ENCODE peak calls at places on chromosomes 3 and 15, in four cellular contexts. C is globus pallidus, U is AG09319, Q is B cell. X is an unnamed sample.

GRCh38 chr3:41095702-41096101 is 103.6 kb upstream of the CTNNB1 start:
- DNase-seq in C (no peak), U (no peak), Q (no peak), X (no peak)

GRCh38 chr15:43484455-43484854 is 8.5 kb downstream of the TP53BP1 start:
- DNase-seq in C (no peak), U (no peak), Q (no peak), X (no peak)

GRCh38 chr15:59885832-59886231 is 118.3 kb upstream of the FOXB1 start:
- DNase-seq in C (peak), U (no peak), Q (no peak), X (no peak)

GRCh38 chr15:39145854-39146253 is 435.0 kb upstream of the THBS1 start:
- DNase-seq in C (no peak), U (no peak), Q (no peak), X (no peak)

GRCh38 chr3:134650431-134651346 is at the start of gene KY:
- DNase-seq in C (peak), U (no peak), Q (no peak), X (peak)

GRCh38 chr15:38613085-38613484 is 48.5 kb upstream of the RASGRP1 start:
- DNase-seq in C (no peak), U (no peak), Q (no peak), X (no peak)

GRCh38 chr3:63967675-63968611 is 55.4 kb downstream of the PSMD6 start:
- DNase-seq in C (no peak), U (no peak), Q (no peak), X (no peak)

GRCh38 chr3:114626751-114627150 is 332.9 kb downstream of the TIGIT start:
- DNase-seq in C (no peak), U (no peak), Q (no peak), X (no peak)

GRCh38 chr3:98541695-98542094 is 9.9 kb downstream of the GPR15 start:
- DNase-seq in C (no peak), U (no peak), Q (no peak), X (no peak)

GRCh38 chr3:64072111-64072510 is 48.8 kb upstream of the PSMD6 start:
- DNase-seq in C (peak), U (no peak), Q (no peak), X (no peak)

GRCh38 chr3:29410200-29410599 is 129.3 kb downstream of the RBMS3 start:
- DNase-seq in C (no peak), U (no peak), Q (no peak), X (no peak)

GRCh38 chr15:80679805-80680175 is 15.3 kb upstream of the ABHD17C start:
- DNase-seq in C (no peak), U (no peak), Q (no peak), X (no peak)

GRCh38 chr3:127490271-127491023 is 100.1 kb downstream of the TPRA1 start:
- DNase-seq in C (no peak), U (no peak), Q (no peak), X (peak)

GRCh38 chr3:189883113-189883753 is 237.5 kb downstream of the P3H2 start:
- DNase-seq in C (no peak), U (no peak), Q (no peak), X (no peak)

GRCh38 chr3:133996251-133996661 is 33.5 kb downstream of the SLCO2A1 start:
- DNase-seq in C (no peak), U (no peak), Q (no peak), X (no peak)

GRCh38 chr15:39110746-39111145 is 470.1 kb upstream of the THBS1 start:
- DNase-seq in C (no peak), U (no peak), Q (no peak), X (no peak)

GRCh38 chr3:188746291-188746783 is 425.4 kb upstream of the TPRG1 start:
- DNase-seq in C (no peak), U (no peak), Q (no peak), X (no peak)

GRCh38 chr3:49903451-49904424 is at the start of gene MST1R:
- DNase-seq in C (no peak), U (no peak), Q (peak), X (peak)

GRCh38 chr3:45330500-45331295 is 57.7 kb upstream of the LARS2 start:
- DNase-seq in C (no peak), U (no peak), Q (no peak), X (no peak)

GRCh38 chr15:75680007-75680789 is 32.5 kb downstream of the CSPG4 start:
- DNase-seq in C (no peak), U (no peak), Q (no peak), X (no peak)

GRCh38 chr3:74630602-74631001 is 16.1 kb upstream of the CNTN3 start:
- DNase-seq in C (no peak), U (no peak), Q (no peak), X (no peak)

GRCh38 chr15:92810418-92811138 is 89.5 kb upstream of the CHD2 start:
- DNase-seq in C (no peak), U (no peak), Q (no peak), X (peak)

GRCh38 chr3:83523470-83524073 is 1435.2 kb upstream of the CADM2 start:
- DNase-seq in C (peak), U (no peak), Q (no peak), X (no peak)

GRCh38 chr15:78195735-78196201 is 38.6 kb downstream of the ACSBG1 start:
- DNase-seq in C (no peak), U (no peak), Q (peak), X (peak)

GRCh38 chr3:176964656-176965055 is 232.6 kb downstream of the TBL1XR1 start:
- DNase-seq in C (peak), U (no peak), Q (no peak), X (no peak)

GRCh38 chr3:188046561-188047213 is 107.3 kb upstream of the LPP start:
- DNase-seq in C (no peak), U (no peak), Q (no peak), X (no peak)

X was measured in suprapubic skin.